ENCODE peak calls at places on chromosomes 3 and 15, in seven cellular contexts. R is HepG2, S is SK-N-SH, N is HCT116, K is K562, F is H1, T is GM12878. X is an unnamed sample.

GRCh38 chr3:129318921-129319320 is 40.3 kb downstream of the HMCES start:
- DNase-seq in N (no peak), K (no peak), R (no peak), T (no peak), F (no peak), S (no peak), X (no peak)

GRCh38 chr3:87900061-87900460 is 158.7 kb downstream of the CGGBP1 start:
- DNase-seq in K (no peak), F (no peak), R (no peak), N (no peak), S (peak), T (no peak), X (no peak)

GRCh38 chr3:45547764-45548683 is 46.5 kb upstream of the LIMD1 start:
- DNase-seq in S (peak), K (no peak), F (no peak), N (no peak), T (no peak), R (no peak), X (no peak)

GRCh38 chr3:196506687-196507086 is 3.1 kb upstream of the RNF168 start:
- DNase-seq in R (no peak), K (no peak), N (no peak), S (no peak), F (no peak), T (no peak), X (no peak)

GRCh38 chr3:131503328-131503650 is 518 bp upstream of the MRPL3 start:
- DNase-seq in K (peak), T (no peak), F (no peak), S (peak), N (no peak), R (no peak), X (no peak)

GRCh38 chr15:62783303-62783957 is 259.1 kb upstream of the TPM1 start:
- DNase-seq in F (no peak), N (no peak), S (no peak), R (no peak), T (no peak), K (no peak), X (no peak)

GRCh38 chr15:42836251-42836650 is 84.3 kb downstream of the TTBK2 start:
- DNase-seq in R (no peak), K (no peak), F (no peak), N (no peak), T (no peak), S (no peak), X (no peak)

GRCh38 chr15:98946301-98947255 is 61.0 kb downstream of the PGPEP1L start:
- DNase-seq in R (no peak), K (no peak), F (no peak), N (no peak), S (no peak), T (no peak), X (no peak)

GRCh38 chr15:28191832-28192231 is 92.7 kb upstream of the OCA2 start:
- DNase-seq in S (peak), R (no peak), N (no peak), T (no peak), F (no peak), K (no peak), X (no peak)

GRCh38 chr15:90823455-90823974 is 44.9 kb upstream of the FURIN start:
- DNase-seq in R (no peak), S (no peak), T (no peak), K (no peak), F (no peak), N (no peak), X (no peak)

GRCh38 chr3:45226206-45226915 is at the start of gene TMEM158:
- DNase-seq in S (peak), T (no peak), F (peak), N (no peak), R (peak), K (peak), X (no peak)

GRCh38 chr15:95300958-95301357 is 1029.5 kb upstream of the NR2F2 start:
- DNase-seq in F (no peak), N (no peak), K (no peak), T (no peak), S (no peak), R (no peak), X (no peak)

GRCh38 chr3:46717447-46718231 is at the start of gene PRSS50:
- DNase-seq in R (no peak), K (peak), S (peak), N (no peak), F (peak), T (no peak), X (peak)

GRCh38 chr15:71440479-71441071 is 325.3 kb downstream of the THSD4 start:
- DNase-seq in S (peak), N (peak), R (peak), T (peak), K (peak), F (no peak), X (peak)

GRCh38 chr15:64878708-64879107 is 33.0 kb upstream of the ANKDD1A start:
- DNase-seq in K (no peak), N (no peak), R (no peak), T (no peak), S (no peak), F (no peak), X (no peak)

GRCh38 chr3:182435860-182436259 is 357.4 kb upstream of the ATP11B start:
- DNase-seq in N (no peak), S (no peak), R (no peak), F (no peak), T (no peak), K (no peak), X (no peak)

GRCh38 chr15:75662823-75663519 is 15.3 kb downstream of the SNX33 start:
- DNase-seq in S (no peak), F (no peak), K (no peak), N (no peak), R (no peak), T (no peak), X (no peak)

GRCh38 chr3:14418259-14418658 is 15.9 kb downstream of the SLC6A6 start:
- DNase-seq in K (no peak), T (no peak), F (no peak), R (no peak), S (no peak), N (no peak), X (no peak)

GRCh38 chr15:28271697-28272250 is 50.2 kb downstream of the HERC2 start:
- DNase-seq in T (no peak), K (no peak), R (no peak), N (no peak), S (no peak), F (no peak), X (no peak)

GRCh38 chr3:114308830-114309229 is 15.0 kb downstream of the TIGIT start:
- DNase-seq in S (no peak), F (no peak), K (no peak), R (no peak), N (no peak), T (no peak), X (no peak)

GRCh38 chr3:10226293-10226692 is 22.0 kb upstream of the TATDN2 start:
- DNase-seq in T (no peak), N (no peak), K (no peak), S (no peak), R (no peak), F (peak), X (peak)

GRCh38 chr3:107496855-107497254 is 25.9 kb upstream of the BBX start:
- DNase-seq in F (no peak), N (no peak), K (no peak), R (no peak), S (no peak), T (no peak), X (no peak)

GRCh38 chr3:107487490-107487889 is 35.3 kb upstream of the BBX start:
- DNase-seq in R (no peak), T (no peak), F (no peak), N (no peak), K (no peak), S (no peak), X (no peak)

GRCh38 chr3:107498646-107499045 is 24.1 kb upstream of the BBX start:
- DNase-seq in R (no peak), K (no peak), N (no peak), F (no peak), S (no peak), T (no peak), X (no peak)

GRCh38 chr3:107488942-107489341 is 33.8 kb upstream of the BBX start:
- DNase-seq in K (no peak), S (no peak), R (peak), N (no peak), F (no peak), T (no peak), X (no peak)

DNA sequence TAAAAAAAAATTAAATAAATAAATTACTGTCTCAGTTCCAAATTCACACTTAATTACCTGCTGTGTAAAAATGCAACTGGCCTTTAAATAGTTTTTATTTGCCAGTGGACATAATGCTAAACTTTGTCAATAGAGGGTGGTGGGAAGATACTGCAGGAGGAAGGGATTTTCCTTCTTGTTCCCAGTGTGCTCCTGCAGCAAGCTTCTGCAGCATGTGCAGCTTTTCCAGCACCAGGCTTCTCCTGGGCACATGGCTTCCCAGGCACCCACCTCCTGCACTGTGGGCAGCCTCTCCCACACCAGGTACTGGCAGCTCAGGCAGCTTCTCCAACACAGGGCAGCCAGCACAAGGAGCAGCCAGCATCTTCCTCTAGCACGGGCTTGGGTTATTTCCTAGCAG is 29.6 kb upstream of the BBX start:
- DNase-seq in T (no peak), N (no peak), S (no peak), R (no peak), F (peak), K (no peak), X (no peak)
- TF ChIP-seq YY1 in T (no peak), N (no peak), S (no peak), R (no peak), F (no peak), K (no peak), X (no peak)

GRCh38 chr3:122024800-122025199 is 2.8 kb upstream of the ILDR1 start:
- DNase-seq in K (no peak), S (no peak), T (no peak), N (no peak), R (no peak), F (no peak), X (no peak)

GRCh38 chr3:122025296-122025695 is 3.2 kb upstream of the ILDR1 start:
- DNase-seq in T (peak), S (no peak), N (no peak), R (no peak), K (no peak), F (no peak), X (no peak)

GRCh38 chr3:122031123-122031468 is 9.0 kb upstream of the ILDR1 start:
- DNase-seq in T (no peak), S (no peak), N (no peak), K (no peak), F (no peak), R (no peak), X (no peak)

GRCh38 chr3:122033018-122033417 is 11.0 kb upstream of the ILDR1 start:
- DNase-seq in T (no peak), F (no peak), R (no peak), S (no peak), K (no peak), N (no peak), X (no peak)

DNA sequence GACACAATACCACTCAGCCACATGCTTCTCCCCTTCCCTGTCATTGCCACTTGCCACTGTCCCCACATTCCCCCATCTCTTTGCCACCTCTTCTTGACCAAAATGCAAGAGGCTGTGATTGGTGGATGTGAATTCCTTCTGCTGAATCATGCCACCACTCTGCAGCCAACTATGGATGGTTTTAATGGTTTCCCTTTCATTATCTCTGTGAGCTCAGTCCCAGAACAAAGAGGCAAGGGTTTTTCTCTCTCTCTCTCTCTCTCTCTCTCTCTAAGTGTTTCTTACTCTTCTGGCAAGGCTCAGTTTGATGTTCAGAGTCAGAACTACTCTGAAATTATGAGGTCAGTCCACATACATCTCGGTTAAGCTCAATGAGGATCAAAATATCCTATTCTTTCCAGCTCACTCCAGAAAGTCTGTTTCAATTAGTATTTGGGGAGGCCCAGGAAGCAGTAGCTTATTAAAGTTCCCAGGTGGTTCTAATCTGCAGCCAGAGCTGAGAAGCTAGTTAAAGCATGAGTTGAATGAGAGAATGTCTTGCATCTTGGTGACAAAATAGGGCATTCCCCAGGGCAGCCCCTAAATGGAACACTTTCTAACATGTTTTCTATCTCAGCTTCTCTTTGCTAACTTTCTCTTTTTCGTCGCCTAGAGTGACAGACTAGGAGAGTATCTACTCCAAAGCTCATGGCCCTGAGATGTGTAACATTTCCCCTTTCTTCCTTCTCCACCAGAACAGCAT is 8.5 kb upstream of the ILDR1 start:
- DNase-seq in T (peak), F (no peak), S (no peak), N (no peak), R (no peak), K (no peak), X (peak)
- TF ChIP-seq YY1 in T (no peak), F (no peak), S (no peak), N (no peak), R (no peak), K (no peak), X (no peak)

DNA sequence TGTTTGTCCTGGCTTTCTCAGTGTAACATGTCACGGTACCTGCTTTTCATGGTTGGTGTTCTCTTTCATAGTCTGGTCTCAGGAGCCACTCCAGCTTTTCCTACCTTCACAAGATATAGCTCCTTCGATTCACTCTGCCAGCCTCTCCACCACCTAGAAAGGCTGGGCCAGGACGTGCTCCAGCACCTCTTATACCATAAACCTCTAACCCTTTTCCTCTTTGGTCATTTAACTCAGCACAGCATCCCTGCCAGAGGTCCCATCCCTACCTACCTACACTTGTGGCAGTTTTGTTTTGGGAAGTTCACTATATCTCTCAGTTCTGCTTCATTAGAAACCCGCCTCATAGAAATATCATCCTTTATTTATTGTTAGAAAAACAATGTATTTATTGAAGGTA is 29.7 kb downstream of the ANAPC13 start:
- DNase-seq in N (no peak), S (no peak), F (no peak), R (no peak), K (no peak), T (no peak), X (no peak)
- TF ChIP-seq YY1 in N (no peak), S (no peak), F (no peak), R (no peak), K (no peak), T (no peak), X (no peak)

GRCh38 chr3:27176256-27176655 is 192.9 kb downstream of the NEK10 start:
- DNase-seq in K (no peak), T (no peak), R (no peak), N (no peak), F (no peak), S (no peak), X (no peak)
- TF ChIP-seq YY1 in K (no peak), T (no peak), R (no peak), N (no peak), F (no peak), S (no peak), X (no peak)

GRCh38 chr3:123584284-123584987 is 417 bp downstream of the HACD2 start:
- DNase-seq in N (no peak), K (no peak), F (no peak), T (no peak), R (no peak), S (peak), X (no peak)

GRCh38 chr3:123586131-123586530 is 1.3 kb upstream of the HACD2 start:
- DNase-seq in T (no peak), F (peak), K (peak), S (peak), N (peak), R (peak), X (peak)

GRCh38 chr3:123587399-123587798 is 2.5 kb upstream of the HACD2 start:
- DNase-seq in R (no peak), N (no peak), S (no peak), F (no peak), K (peak), T (no peak), X (no peak)

GRCh38 chr3:123584988-123585937 is at the start of gene HACD2:
- DNase-seq in T (peak), S (peak), F (peak), K (peak), R (peak), N (peak), X (peak)

DNA sequence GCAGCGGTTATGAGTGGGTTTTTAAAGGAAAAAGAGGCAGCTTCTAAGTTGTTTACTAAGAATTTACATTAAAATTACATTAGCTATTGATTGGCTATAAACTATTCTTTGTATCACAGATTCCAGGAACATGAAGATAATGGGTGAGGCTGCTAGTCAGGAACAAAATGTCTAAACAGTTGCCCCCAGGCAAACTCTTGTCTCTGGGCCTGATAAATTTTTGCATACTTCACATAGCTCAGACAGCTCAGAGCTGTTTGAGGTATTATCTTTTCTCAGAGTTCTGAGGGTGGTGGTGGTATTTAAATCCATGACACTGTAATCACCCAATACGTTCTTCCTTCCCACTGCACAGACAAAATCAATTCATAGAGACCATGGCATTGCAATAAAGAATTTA is 2.1 kb upstream of the HACD2 start:
- DNase-seq in F (no peak), R (no peak), K (no peak), S (no peak), T (no peak), N (no peak), X (no peak)
- TF ChIP-seq YY1 in F (no peak), R (no peak), K (no peak), S (no peak), T (no peak), N (no peak), X (no peak)

DNA sequence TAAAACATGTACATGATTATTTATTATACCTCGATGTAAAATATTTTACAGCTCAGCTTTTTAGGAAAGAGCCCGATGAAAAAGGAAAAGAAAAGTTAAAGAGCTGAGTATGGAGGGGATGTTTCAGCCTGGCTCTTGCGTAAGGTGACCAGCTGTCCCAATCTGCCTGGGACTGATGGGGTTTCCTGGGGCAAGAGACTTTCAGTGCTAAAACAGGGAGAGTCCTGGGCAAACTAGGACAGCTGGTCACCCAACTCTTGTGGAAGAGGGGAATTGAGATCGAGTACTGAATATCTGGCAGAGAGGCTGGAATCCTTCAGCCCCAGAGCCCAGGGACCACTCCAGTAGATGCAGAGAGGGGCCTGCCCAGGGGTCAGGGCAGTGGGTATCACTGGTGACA is 21.0 kb downstream of the DUOX2 start:
- DNase-seq in K (no peak), S (no peak), T (no peak), F (no peak), R (no peak), N (no peak), X (no peak)
- TF ChIP-seq YY1 in K (no peak), S (no peak), T (no peak), F (no peak), R (no peak), N (no peak), X (no peak)

DNA sequence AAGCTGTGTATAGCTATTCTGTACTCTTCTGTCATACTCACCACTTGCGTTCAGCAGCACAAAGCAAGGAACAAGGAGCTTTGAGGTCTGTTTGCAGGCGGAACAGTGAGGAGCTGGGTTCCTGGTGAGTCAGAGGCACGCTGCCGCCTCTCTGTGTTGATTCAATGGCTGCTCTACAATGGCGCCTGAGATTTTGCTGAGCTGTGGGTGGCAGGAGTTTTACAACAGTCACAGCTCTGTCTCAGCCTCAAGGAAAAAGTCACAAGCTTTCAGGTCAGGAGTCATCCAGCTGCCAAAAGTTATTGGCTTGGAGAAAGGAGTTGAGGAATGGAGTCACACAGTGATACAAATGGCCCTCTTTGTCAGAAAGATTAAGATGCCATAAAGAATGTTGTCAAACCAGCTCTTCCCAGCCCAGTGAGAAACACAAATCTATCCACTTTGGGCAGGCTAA is 98.1 kb downstream of the SSR3 start:
- DNase-seq in F (no peak), N (no peak), T (no peak), S (no peak), R (peak), K (peak), X (no peak)
- TF ChIP-seq YY1 in F (peak), N (no peak), T (no peak), S (no peak), R (no peak), K (no peak), X (peak)

GRCh38 chr3:194206375-194206774 is 70.4 kb downstream of the HES1 start:
- DNase-seq in F (no peak), T (no peak), S (no peak), N (no peak), R (no peak), K (no peak), X (no peak)
- TF ChIP-seq YY1 in F (no peak), T (no peak), S (no peak), N (no peak), R (no peak), K (no peak), X (no peak)

DNA sequence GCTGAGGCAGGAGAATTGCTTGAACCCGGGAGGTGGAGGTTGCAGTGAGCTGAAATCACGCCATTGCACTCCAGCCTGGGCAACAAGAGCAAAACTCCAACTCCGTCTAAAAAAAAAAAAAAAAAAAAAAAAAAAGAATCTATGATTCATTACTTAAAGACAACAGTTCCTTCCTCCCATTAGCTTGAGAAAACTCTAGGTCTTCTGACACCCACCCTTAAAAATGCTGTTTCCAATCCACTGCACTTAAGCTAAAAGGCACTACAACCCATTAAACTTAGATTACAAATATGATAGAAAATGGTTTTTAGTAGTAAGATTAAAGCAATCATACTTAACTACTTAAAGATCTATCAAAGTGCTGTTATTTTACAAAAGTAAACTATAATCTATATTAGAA is 40.0 kb upstream of the BHLHE40 start:
- DNase-seq in F (no peak), N (no peak), S (no peak), K (no peak), R (no peak), T (no peak), X (no peak)
- TF ChIP-seq YY1 in F (no peak), N (no peak), S (no peak), K (no peak), R (no peak), T (no peak), X (no peak)

X was measured in NT2/D1.